ENCODE peak calls at places on chromosomes 1 and 21, in ten cellular contexts. One of them, this sample, is unnamed.
A peak's percentile ranks its signal among the peaks of the same experiment; 100 is the strongest.

GRCh38 chr1:38312753-38313152 is 266.2 kb upstream of the POU3F1 start:
- DNase-seq in GM23338: no peak
- DNase-seq in NCI-H1694: no peak
- DNase-seq in tibial artery: no peak
- DNase-seq in ascending aorta: no peak
- DNase-seq in GM18507: no peak
- DNase-seq in activated CD8-positive, alpha-beta memory T cell treated with anti-CD3 and anti-CD28 coated beads, Interleukin-2, amount 50 U/mL, for 4 hours: no peak
- DNase-seq in Right ventricle myocardium superior: no peak
- DNase-seq in activated CD4-positive, alpha-beta memory T cell treated with anti-CD3 and anti-CD28 coated beads for 36 hours: no peak
- DNase-seq in NCI-H2107: no peak
- DNase-seq in this sample: no peak

GRCh38 chr1:2234762-2235113 is 6.6 kb downstream of the SKI start:
- DNase-seq in GM23338: peak; percentile 0
- DNase-seq in NCI-H1694: no peak
- DNase-seq in tibial artery: no peak
- DNase-seq in ascending aorta: no peak
- DNase-seq in GM18507: no peak
- DNase-seq in activated CD8-positive, alpha-beta memory T cell treated with anti-CD3 and anti-CD28 coated beads, Interleukin-2, amount 50 U/mL, for 4 hours: no peak
- DNase-seq in Right ventricle myocardium superior: peak; percentile 59
- DNase-seq in activated CD4-positive, alpha-beta memory T cell treated with anti-CD3 and anti-CD28 coated beads for 36 hours: peak; percentile 39
- DNase-seq in NCI-H2107: no peak
- DNase-seq in this sample: no peak

GRCh38 chr1:3161130-3161840 is 92.3 kb downstream of the PRDM16 start:
- DNase-seq in GM23338: no peak
- DNase-seq in NCI-H1694: no peak
- DNase-seq in tibial artery: no peak
- DNase-seq in ascending aorta: no peak
- DNase-seq in GM18507: no peak
- DNase-seq in activated CD8-positive, alpha-beta memory T cell treated with anti-CD3 and anti-CD28 coated beads, Interleukin-2, amount 50 U/mL, for 4 hours: no peak
- DNase-seq in Right ventricle myocardium superior: no peak
- DNase-seq in activated CD4-positive, alpha-beta memory T cell treated with anti-CD3 and anti-CD28 coated beads for 36 hours: no peak
- DNase-seq in NCI-H2107: no peak
- DNase-seq in this sample: no peak

GRCh38 chr21:44752701-44753235 is 41.4 kb upstream of the TSPEAR start:
- DNase-seq in GM23338: no peak
- DNase-seq in NCI-H1694: no peak
- DNase-seq in tibial artery: peak; percentile 35
- DNase-seq in ascending aorta: no peak
- DNase-seq in GM18507: no peak
- DNase-seq in activated CD8-positive, alpha-beta memory T cell treated with anti-CD3 and anti-CD28 coated beads, Interleukin-2, amount 50 U/mL, for 4 hours: no peak
- DNase-seq in Right ventricle myocardium superior: no peak
- DNase-seq in activated CD4-positive, alpha-beta memory T cell treated with anti-CD3 and anti-CD28 coated beads for 36 hours: no peak
- DNase-seq in NCI-H2107: peak; percentile 35
- DNase-seq in this sample: no peak

GRCh38 chr1:7576946-7577657 is 194.0 kb upstream of the VAMP3 start:
- DNase-seq in GM23338: peak; percentile 44
- DNase-seq in NCI-H1694: no peak
- DNase-seq in tibial artery: peak; percentile 57
- DNase-seq in ascending aorta: no peak
- DNase-seq in GM18507: no peak
- DNase-seq in activated CD8-positive, alpha-beta memory T cell treated with anti-CD3 and anti-CD28 coated beads, Interleukin-2, amount 50 U/mL, for 4 hours: no peak
- DNase-seq in Right ventricle myocardium superior: peak; percentile 27
- DNase-seq in activated CD4-positive, alpha-beta memory T cell treated with anti-CD3 and anti-CD28 coated beads for 36 hours: no peak
- DNase-seq in NCI-H2107: no peak
- DNase-seq in this sample: peak; percentile 7

GRCh38 chr1:112457241-112457640 is 51.5 kb upstream of the WNT2B start:
- DNase-seq in GM23338: no peak
- DNase-seq in NCI-H1694: no peak
- DNase-seq in tibial artery: no peak
- DNase-seq in ascending aorta: no peak
- DNase-seq in GM18507: no peak
- DNase-seq in activated CD8-positive, alpha-beta memory T cell treated with anti-CD3 and anti-CD28 coated beads, Interleukin-2, amount 50 U/mL, for 4 hours: no peak
- DNase-seq in Right ventricle myocardium superior: no peak
- DNase-seq in activated CD4-positive, alpha-beta memory T cell treated with anti-CD3 and anti-CD28 coated beads for 36 hours: no peak
- DNase-seq in NCI-H2107: no peak
- DNase-seq in this sample: no peak

GRCh38 chr1:205285391-205286101 is 36.0 kb downstream of the NUAK2 start:
- DNase-seq in GM23338: no peak
- DNase-seq in NCI-H1694: no peak
- DNase-seq in tibial artery: no peak
- DNase-seq in ascending aorta: no peak
- DNase-seq in GM18507: peak; percentile 40
- DNase-seq in activated CD8-positive, alpha-beta memory T cell treated with anti-CD3 and anti-CD28 coated beads, Interleukin-2, amount 50 U/mL, for 4 hours: peak; percentile 54
- DNase-seq in Right ventricle myocardium superior: no peak
- DNase-seq in activated CD4-positive, alpha-beta memory T cell treated with anti-CD3 and anti-CD28 coated beads for 36 hours: peak; percentile 66
- DNase-seq in NCI-H2107: peak; percentile 53
- DNase-seq in this sample: peak; percentile 47

GRCh38 chr1:65389296-65389695 is 31.2 kb upstream of the LEPR start:
- DNase-seq in GM23338: no peak
- DNase-seq in NCI-H1694: no peak
- DNase-seq in tibial artery: no peak
- DNase-seq in ascending aorta: no peak
- DNase-seq in GM18507: no peak
- DNase-seq in activated CD8-positive, alpha-beta memory T cell treated with anti-CD3 and anti-CD28 coated beads, Interleukin-2, amount 50 U/mL, for 4 hours: no peak
- DNase-seq in Right ventricle myocardium superior: no peak
- DNase-seq in activated CD4-positive, alpha-beta memory T cell treated with anti-CD3 and anti-CD28 coated beads for 36 hours: no peak
- DNase-seq in NCI-H2107: no peak
- DNase-seq in this sample: no peak

GRCh38 chr1:223364685-223365382 is 858 bp upstream of the SUSD4 start:
- DNase-seq in GM23338: peak; percentile 77
- DNase-seq in NCI-H1694: no peak
- DNase-seq in tibial artery: no peak
- DNase-seq in ascending aorta: no peak
- DNase-seq in GM18507: no peak
- DNase-seq in activated CD8-positive, alpha-beta memory T cell treated with anti-CD3 and anti-CD28 coated beads, Interleukin-2, amount 50 U/mL, for 4 hours: peak; percentile 32
- DNase-seq in Right ventricle myocardium superior: no peak
- DNase-seq in activated CD4-positive, alpha-beta memory T cell treated with anti-CD3 and anti-CD28 coated beads for 36 hours: peak; percentile 26
- DNase-seq in NCI-H2107: no peak
- DNase-seq in this sample: no peak

GRCh38 chr1:184433928-184434502 is 47.2 kb downstream of the C1orf21 start:
- DNase-seq in GM23338: no peak
- DNase-seq in NCI-H1694: no peak
- DNase-seq in tibial artery: no peak
- DNase-seq in ascending aorta: no peak
- DNase-seq in GM18507: no peak
- DNase-seq in activated CD8-positive, alpha-beta memory T cell treated with anti-CD3 and anti-CD28 coated beads, Interleukin-2, amount 50 U/mL, for 4 hours: no peak
- DNase-seq in Right ventricle myocardium superior: no peak
- DNase-seq in activated CD4-positive, alpha-beta memory T cell treated with anti-CD3 and anti-CD28 coated beads for 36 hours: no peak
- DNase-seq in NCI-H2107: peak; percentile 4
- DNase-seq in this sample: no peak

GRCh38 chr1:1629430-1630190 is 2.4 kb upstream of the MMP23B start:
- DNase-seq in GM23338: peak; percentile 72
- DNase-seq in NCI-H1694: no peak
- DNase-seq in tibial artery: peak; percentile 68
- DNase-seq in ascending aorta: no peak
- DNase-seq in GM18507: no peak
- DNase-seq in activated CD8-positive, alpha-beta memory T cell treated with anti-CD3 and anti-CD28 coated beads, Interleukin-2, amount 50 U/mL, for 4 hours: peak; percentile 78
- DNase-seq in Right ventricle myocardium superior: peak; percentile 53
- DNase-seq in activated CD4-positive, alpha-beta memory T cell treated with anti-CD3 and anti-CD28 coated beads for 36 hours: peak; percentile 69
- DNase-seq in NCI-H2107: no peak
- DNase-seq in this sample: no peak

GRCh38 chr1:193322218-193322617 is 135.8 kb upstream of the B3GALT2 start:
- DNase-seq in GM23338: peak; percentile 12
- DNase-seq in NCI-H1694: no peak
- DNase-seq in tibial artery: no peak
- DNase-seq in ascending aorta: no peak
- DNase-seq in GM18507: no peak
- DNase-seq in activated CD8-positive, alpha-beta memory T cell treated with anti-CD3 and anti-CD28 coated beads, Interleukin-2, amount 50 U/mL, for 4 hours: no peak
- DNase-seq in Right ventricle myocardium superior: no peak
- DNase-seq in activated CD4-positive, alpha-beta memory T cell treated with anti-CD3 and anti-CD28 coated beads for 36 hours: no peak
- DNase-seq in NCI-H2107: no peak
- DNase-seq in this sample: peak; percentile 83

GRCh38 chr1:2913091-2913490 is 108.2 kb upstream of the ACTRT2 start:
- DNase-seq in GM23338: no peak
- DNase-seq in NCI-H1694: no peak
- DNase-seq in tibial artery: no peak
- DNase-seq in ascending aorta: no peak
- DNase-seq in GM18507: no peak
- DNase-seq in activated CD8-positive, alpha-beta memory T cell treated with anti-CD3 and anti-CD28 coated beads, Interleukin-2, amount 50 U/mL, for 4 hours: no peak
- DNase-seq in Right ventricle myocardium superior: no peak
- DNase-seq in activated CD4-positive, alpha-beta memory T cell treated with anti-CD3 and anti-CD28 coated beads for 36 hours: no peak
- DNase-seq in NCI-H2107: no peak
- DNase-seq in this sample: no peak

GRCh38 chr1:93675931-93676330 is 5.7 kb downstream of the BCAR3 start:
- DNase-seq in GM23338: no peak
- DNase-seq in NCI-H1694: no peak
- DNase-seq in tibial artery: no peak
- DNase-seq in ascending aorta: peak; percentile 59
- DNase-seq in GM18507: no peak
- DNase-seq in activated CD8-positive, alpha-beta memory T cell treated with anti-CD3 and anti-CD28 coated beads, Interleukin-2, amount 50 U/mL, for 4 hours: no peak
- DNase-seq in Right ventricle myocardium superior: no peak
- DNase-seq in activated CD4-positive, alpha-beta memory T cell treated with anti-CD3 and anti-CD28 coated beads for 36 hours: no peak
- DNase-seq in NCI-H2107: no peak
- DNase-seq in this sample: peak; percentile 68

GRCh38 chr1:157849229-157849875 is 7.7 kb upstream of the CD5L start:
- DNase-seq in GM23338: no peak
- DNase-seq in NCI-H1694: no peak
- DNase-seq in tibial artery: no peak
- DNase-seq in ascending aorta: no peak
- DNase-seq in GM18507: no peak
- DNase-seq in activated CD8-positive, alpha-beta memory T cell treated with anti-CD3 and anti-CD28 coated beads, Interleukin-2, amount 50 U/mL, for 4 hours: no peak
- DNase-seq in Right ventricle myocardium superior: no peak
- DNase-seq in activated CD4-positive, alpha-beta memory T cell treated with anti-CD3 and anti-CD28 coated beads for 36 hours: no peak
- DNase-seq in NCI-H2107: no peak
- DNase-seq in this sample: no peak

GRCh38 chr1:118202076-118202608 is 17.1 kb upstream of the SPAG17 start:
- DNase-seq in GM23338: no peak
- DNase-seq in NCI-H1694: no peak
- DNase-seq in tibial artery: no peak
- DNase-seq in ascending aorta: no peak
- DNase-seq in GM18507: no peak
- DNase-seq in activated CD8-positive, alpha-beta memory T cell treated with anti-CD3 and anti-CD28 coated beads, Interleukin-2, amount 50 U/mL, for 4 hours: no peak
- DNase-seq in Right ventricle myocardium superior: no peak
- DNase-seq in activated CD4-positive, alpha-beta memory T cell treated with anti-CD3 and anti-CD28 coated beads for 36 hours: no peak
- DNase-seq in NCI-H2107: no peak
- DNase-seq in this sample: no peak

GRCh38 chr1:84665703-84666317 is 24.5 kb downstream of the SSX2IP start:
- DNase-seq in GM23338: no peak
- DNase-seq in NCI-H1694: no peak
- DNase-seq in tibial artery: no peak
- DNase-seq in ascending aorta: no peak
- DNase-seq in GM18507: no peak
- DNase-seq in activated CD8-positive, alpha-beta memory T cell treated with anti-CD3 and anti-CD28 coated beads, Interleukin-2, amount 50 U/mL, for 4 hours: no peak
- DNase-seq in Right ventricle myocardium superior: no peak
- DNase-seq in activated CD4-positive, alpha-beta memory T cell treated with anti-CD3 and anti-CD28 coated beads for 36 hours: no peak
- DNase-seq in NCI-H2107: no peak
- DNase-seq in this sample: no peak

GRCh38 chr1:156673387-156674121 is 3.7 kb downstream of the NES start:
- DNase-seq in GM23338: peak; percentile 99
- DNase-seq in NCI-H1694: no peak
- DNase-seq in tibial artery: no peak
- DNase-seq in ascending aorta: no peak
- DNase-seq in GM18507: no peak
- DNase-seq in activated CD8-positive, alpha-beta memory T cell treated with anti-CD3 and anti-CD28 coated beads, Interleukin-2, amount 50 U/mL, for 4 hours: no peak
- DNase-seq in Right ventricle myocardium superior: peak; percentile 24
- DNase-seq in activated CD4-positive, alpha-beta memory T cell treated with anti-CD3 and anti-CD28 coated beads for 36 hours: no peak
- DNase-seq in NCI-H2107: no peak
- DNase-seq in this sample: peak; percentile 21

GRCh38 chr1:71200503-71200902 is 119.7 kb upstream of the ZRANB2 start:
- DNase-seq in GM23338: no peak
- DNase-seq in NCI-H1694: no peak
- DNase-seq in tibial artery: no peak
- DNase-seq in ascending aorta: no peak
- DNase-seq in GM18507: no peak
- DNase-seq in activated CD8-positive, alpha-beta memory T cell treated with anti-CD3 and anti-CD28 coated beads, Interleukin-2, amount 50 U/mL, for 4 hours: no peak
- DNase-seq in Right ventricle myocardium superior: no peak
- DNase-seq in activated CD4-positive, alpha-beta memory T cell treated with anti-CD3 and anti-CD28 coated beads for 36 hours: no peak
- DNase-seq in NCI-H2107: no peak
- DNase-seq in this sample: no peak

GRCh38 chr1:167791281-167792209 is 69.8 kb downstream of the MPZL1 start:
- DNase-seq in GM23338: peak; percentile 23
- DNase-seq in NCI-H1694: no peak
- DNase-seq in tibial artery: no peak
- DNase-seq in ascending aorta: no peak
- DNase-seq in GM18507: no peak
- DNase-seq in activated CD8-positive, alpha-beta memory T cell treated with anti-CD3 and anti-CD28 coated beads, Interleukin-2, amount 50 U/mL, for 4 hours: no peak
- DNase-seq in Right ventricle myocardium superior: no peak
- DNase-seq in activated CD4-positive, alpha-beta memory T cell treated with anti-CD3 and anti-CD28 coated beads for 36 hours: no peak
- DNase-seq in NCI-H2107: no peak
- DNase-seq in this sample: peak; percentile 97

GRCh38 chr1:224637510-224637909 is 21.4 kb downstream of the CNIH3 start:
- DNase-seq in GM23338: peak; percentile 15
- DNase-seq in NCI-H1694: no peak
- DNase-seq in tibial artery: no peak
- DNase-seq in ascending aorta: no peak
- DNase-seq in GM18507: no peak
- DNase-seq in activated CD8-positive, alpha-beta memory T cell treated with anti-CD3 and anti-CD28 coated beads, Interleukin-2, amount 50 U/mL, for 4 hours: no peak
- DNase-seq in Right ventricle myocardium superior: no peak
- DNase-seq in activated CD4-positive, alpha-beta memory T cell treated with anti-CD3 and anti-CD28 coated beads for 36 hours: peak; percentile 18
- DNase-seq in NCI-H2107: no peak
- DNase-seq in this sample: peak; percentile 77

GRCh38 chr21:46552274-46552673 is 52.6 kb downstream of the S100B start:
- DNase-seq in GM23338: no peak
- DNase-seq in NCI-H1694: no peak
- DNase-seq in tibial artery: no peak
- DNase-seq in ascending aorta: no peak
- DNase-seq in GM18507: no peak
- DNase-seq in activated CD8-positive, alpha-beta memory T cell treated with anti-CD3 and anti-CD28 coated beads, Interleukin-2, amount 50 U/mL, for 4 hours: no peak
- DNase-seq in Right ventricle myocardium superior: no peak
- DNase-seq in activated CD4-positive, alpha-beta memory T cell treated with anti-CD3 and anti-CD28 coated beads for 36 hours: no peak
- DNase-seq in NCI-H2107: no peak
- DNase-seq in this sample: no peak

GRCh38 chr21:41761211-41762181 is 5.4 kb downstream of the RIPK4 start:
- DNase-seq in GM23338: peak; percentile 66
- DNase-seq in NCI-H1694: no peak
- DNase-seq in tibial artery: peak; percentile 81
- DNase-seq in ascending aorta: peak; percentile 80
- DNase-seq in GM18507: no peak
- DNase-seq in activated CD8-positive, alpha-beta memory T cell treated with anti-CD3 and anti-CD28 coated beads, Interleukin-2, amount 50 U/mL, for 4 hours: no peak
- DNase-seq in Right ventricle myocardium superior: peak; percentile 80
- DNase-seq in activated CD4-positive, alpha-beta memory T cell treated with anti-CD3 and anti-CD28 coated beads for 36 hours: no peak
- DNase-seq in NCI-H2107: peak; percentile 47
- DNase-seq in this sample: no peak

GRCh38 chr1:1164701-1165451 is 8.8 kb upstream of the TTLL10 start:
- DNase-seq in GM23338: peak; percentile 83
- DNase-seq in NCI-H1694: no peak
- DNase-seq in tibial artery: no peak
- DNase-seq in ascending aorta: no peak
- DNase-seq in GM18507: no peak
- DNase-seq in activated CD8-positive, alpha-beta memory T cell treated with anti-CD3 and anti-CD28 coated beads, Interleukin-2, amount 50 U/mL, for 4 hours: no peak
- DNase-seq in Right ventricle myocardium superior: no peak
- DNase-seq in activated CD4-positive, alpha-beta memory T cell treated with anti-CD3 and anti-CD28 coated beads for 36 hours: no peak
- DNase-seq in NCI-H2107: no peak
- DNase-seq in this sample: peak; percentile 15

GRCh38 chr1:185595835-185596667 is 138.1 kb upstream of the HMCN1 start:
- DNase-seq in GM23338: peak; percentile 81
- DNase-seq in NCI-H1694: peak; percentile 13
- DNase-seq in tibial artery: no peak
- DNase-seq in ascending aorta: no peak
- DNase-seq in GM18507: peak; percentile 14
- DNase-seq in activated CD8-positive, alpha-beta memory T cell treated with anti-CD3 and anti-CD28 coated beads, Interleukin-2, amount 50 U/mL, for 4 hours: peak; percentile 54
- DNase-seq in Right ventricle myocardium superior: no peak
- DNase-seq in activated CD4-positive, alpha-beta memory T cell treated with anti-CD3 and anti-CD28 coated beads for 36 hours: peak; percentile 55
- DNase-seq in NCI-H2107: no peak
- DNase-seq in this sample: peak; percentile 61

GRCh38 chr1:109794319-109795132 is 30.8 kb upstream of the EPS8L3 start:
- DNase-seq in GM23338: no peak
- DNase-seq in NCI-H1694: no peak
- DNase-seq in tibial artery: peak; percentile 57
- DNase-seq in ascending aorta: peak; percentile 54
- DNase-seq in GM18507: no peak
- DNase-seq in activated CD8-positive, alpha-beta memory T cell treated with anti-CD3 and anti-CD28 coated beads, Interleukin-2, amount 50 U/mL, for 4 hours: peak; percentile 14
- DNase-seq in Right ventricle myocardium superior: no peak
- DNase-seq in activated CD4-positive, alpha-beta memory T cell treated with anti-CD3 and anti-CD28 coated beads for 36 hours: peak; percentile 7
- DNase-seq in NCI-H2107: no peak
- DNase-seq in this sample: no peak

GRCh38 chr1:198304431-198304830 is 147.6 kb downstream of the NEK7 start:
- DNase-seq in GM23338: no peak
- DNase-seq in NCI-H1694: no peak
- DNase-seq in tibial artery: no peak
- DNase-seq in ascending aorta: no peak
- DNase-seq in GM18507: no peak
- DNase-seq in activated CD8-positive, alpha-beta memory T cell treated with anti-CD3 and anti-CD28 coated beads, Interleukin-2, amount 50 U/mL, for 4 hours: no peak
- DNase-seq in Right ventricle myocardium superior: no peak
- DNase-seq in activated CD4-positive, alpha-beta memory T cell treated with anti-CD3 and anti-CD28 coated beads for 36 hours: no peak
- DNase-seq in NCI-H2107: no peak
- DNase-seq in this sample: no peak

GRCh38 chr1:6414443-6414844 is 5.3 kb downstream of the HES2 start:
- DNase-seq in GM23338: peak; percentile 96
- DNase-seq in NCI-H1694: no peak
- DNase-seq in tibial artery: no peak
- DNase-seq in ascending aorta: no peak
- DNase-seq in GM18507: no peak
- DNase-seq in activated CD8-positive, alpha-beta memory T cell treated with anti-CD3 and anti-CD28 coated beads, Interleukin-2, amount 50 U/mL, for 4 hours: no peak
- DNase-seq in Right ventricle myocardium superior: no peak
- DNase-seq in activated CD4-positive, alpha-beta memory T cell treated with anti-CD3 and anti-CD28 coated beads for 36 hours: peak; percentile 66
- DNase-seq in NCI-H2107: no peak
- DNase-seq in this sample: peak; percentile 41